ENCODE peak calls at places on chromosomes 3 and 15, in six cellular contexts. One of them, this sample, is unnamed.

GRCh38 chr3:126465928-126466564 is 9.6 kb downstream of the ZXDC start:
- DNase-seq in foreskin fibroblast: no peak
- DNase-seq in GM13977: no peak
- DNase-seq in H9: no peak
- DNase-seq in A549: no peak
- DNase-seq in progenitor cell of endocrine pancreas: no peak
- DNase-seq in this sample: no peak

GRCh38 chr15:25709437-25710159 is 153.5 kb downstream of the ATP10A start:
- DNase-seq in foreskin fibroblast: no peak
- DNase-seq in GM13977: no peak
- DNase-seq in H9: no peak
- DNase-seq in A549: no peak
- DNase-seq in progenitor cell of endocrine pancreas: no peak
- DNase-seq in this sample: no peak

GRCh38 chr3:153927107-153927506 is 194.1 kb upstream of the ARHGEF26 start:
- DNase-seq in foreskin fibroblast: peak; percentile 84
- DNase-seq in GM13977: no peak
- DNase-seq in H9: no peak
- DNase-seq in A549: peak; percentile 29
- DNase-seq in progenitor cell of endocrine pancreas: no peak
- DNase-seq in this sample: no peak

GRCh38 chr3:184360070-184360833 is 1.2 kb downstream of the CLCN2 start:
- DNase-seq in foreskin fibroblast: no peak
- DNase-seq in GM13977: no peak
- DNase-seq in H9: peak; percentile 20
- DNase-seq in A549: no peak
- DNase-seq in progenitor cell of endocrine pancreas: no peak
- DNase-seq in this sample: no peak

GRCh38 chr3:148962513-148962912 is 28.8 kb upstream of the GYG1 start:
- DNase-seq in foreskin fibroblast: peak; percentile 81
- DNase-seq in GM13977: no peak
- DNase-seq in H9: peak; percentile 81
- DNase-seq in A549: peak; percentile 76
- DNase-seq in progenitor cell of endocrine pancreas: no peak
- DNase-seq in this sample: no peak

GRCh38 chr3:72230774-72231379 is 445.9 kb upstream of the PROK2 start:
- DNase-seq in foreskin fibroblast: peak; percentile 23
- DNase-seq in GM13977: no peak
- DNase-seq in H9: no peak
- DNase-seq in A549: no peak
- DNase-seq in progenitor cell of endocrine pancreas: no peak
- DNase-seq in this sample: no peak

GRCh38 chr3:51937014-51937413 is 4.7 kb downstream of the RRP9 start:
- DNase-seq in foreskin fibroblast: peak; percentile 31
- DNase-seq in GM13977: no peak
- DNase-seq in H9: no peak
- DNase-seq in A549: no peak
- DNase-seq in progenitor cell of endocrine pancreas: no peak
- DNase-seq in this sample: no peak

GRCh38 chr3:85313380-85313779 is 354.6 kb downstream of the CADM2 start:
- DNase-seq in foreskin fibroblast: no peak
- DNase-seq in GM13977: no peak
- DNase-seq in H9: no peak
- DNase-seq in A549: no peak
- DNase-seq in progenitor cell of endocrine pancreas: no peak
- DNase-seq in this sample: no peak

GRCh38 chr3:6179761-6180160 is 681.2 kb upstream of the GRM7 start:
- DNase-seq in foreskin fibroblast: no peak
- DNase-seq in GM13977: no peak
- DNase-seq in H9: no peak
- DNase-seq in A549: no peak
- DNase-seq in progenitor cell of endocrine pancreas: no peak
- DNase-seq in this sample: no peak

GRCh38 chr3:37668831-37669610 is 192.7 kb upstream of the CTDSPL start:
- DNase-seq in foreskin fibroblast: no peak
- DNase-seq in GM13977: no peak
- DNase-seq in H9: no peak
- DNase-seq in A549: no peak
- DNase-seq in progenitor cell of endocrine pancreas: no peak
- DNase-seq in this sample: peak; percentile 22

GRCh38 chr15:74045636-74046274 is 36.6 kb downstream of the GOLGA6A start:
- DNase-seq in foreskin fibroblast: no peak
- DNase-seq in GM13977: no peak
- DNase-seq in H9: no peak
- DNase-seq in A549: no peak
- DNase-seq in progenitor cell of endocrine pancreas: no peak
- DNase-seq in this sample: no peak

GRCh38 chr3:58004972-58005371 is 3.2 kb upstream of the FLNB start:
- DNase-seq in foreskin fibroblast: peak; percentile 83
- DNase-seq in GM13977: no peak
- DNase-seq in H9: no peak
- DNase-seq in A549: no peak
- DNase-seq in progenitor cell of endocrine pancreas: no peak
- DNase-seq in this sample: no peak

GRCh38 chr15:81372571-81372970 is 1.4 kb downstream of the TMC3 start:
- DNase-seq in foreskin fibroblast: no peak
- DNase-seq in GM13977: no peak
- DNase-seq in H9: no peak
- DNase-seq in A549: no peak
- DNase-seq in progenitor cell of endocrine pancreas: no peak
- DNase-seq in this sample: no peak

GRCh38 chr15:45253330-45253729 is 1.3 kb downstream of the SLC28A2 start:
- DNase-seq in foreskin fibroblast: no peak
- DNase-seq in GM13977: no peak
- DNase-seq in H9: peak; percentile 49
- DNase-seq in A549: no peak
- DNase-seq in progenitor cell of endocrine pancreas: no peak
- DNase-seq in this sample: peak; percentile 4

GRCh38 chr3:58102976-58103447 is 94.8 kb downstream of the FLNB start:
- DNase-seq in foreskin fibroblast: no peak
- DNase-seq in GM13977: no peak
- DNase-seq in H9: no peak
- DNase-seq in A549: no peak
- DNase-seq in progenitor cell of endocrine pancreas: no peak
- DNase-seq in this sample: no peak

GRCh38 chr3:159458010-159458409 is 530.6 kb upstream of the IL12A start:
- DNase-seq in foreskin fibroblast: peak; percentile 94
- DNase-seq in GM13977: no peak
- DNase-seq in H9: peak; percentile 35
- DNase-seq in A549: peak; percentile 35
- DNase-seq in progenitor cell of endocrine pancreas: no peak
- DNase-seq in this sample: no peak

GRCh38 chr15:49122541-49123062 is 32.8 kb downstream of the COPS2 start:
- DNase-seq in foreskin fibroblast: no peak
- DNase-seq in GM13977: no peak
- DNase-seq in H9: no peak
- DNase-seq in A549: no peak
- DNase-seq in progenitor cell of endocrine pancreas: no peak
- DNase-seq in this sample: no peak

GRCh38 chr3:42451116-42451515 is 40.7 kb upstream of the LYZL4 start:
- DNase-seq in foreskin fibroblast: no peak
- DNase-seq in GM13977: no peak
- DNase-seq in H9: no peak
- DNase-seq in A549: no peak
- DNase-seq in progenitor cell of endocrine pancreas: no peak
- DNase-seq in this sample: no peak

GRCh38 chr3:129039271-129040038 is 21.1 kb upstream of the GP9 start:
- DNase-seq in foreskin fibroblast: no peak
- DNase-seq in GM13977: no peak
- DNase-seq in H9: no peak
- DNase-seq in A549: no peak
- DNase-seq in progenitor cell of endocrine pancreas: no peak
- DNase-seq in this sample: no peak

GRCh38 chr15:52013151-52013791 is 5.7 kb upstream of the MAPK6 start:
- DNase-seq in foreskin fibroblast: peak; percentile 60
- DNase-seq in GM13977: peak; percentile 64
- DNase-seq in H9: no peak
- DNase-seq in A549: peak; percentile 36
- DNase-seq in progenitor cell of endocrine pancreas: no peak
- DNase-seq in this sample: no peak

GRCh38 chr3:53161820-53162671 is 1.0 kb downstream of the PRKCD start:
- DNase-seq in foreskin fibroblast: peak; percentile 39
- DNase-seq in GM13977: peak; percentile 84
- DNase-seq in H9: peak; percentile 47
- DNase-seq in A549: peak; percentile 16
- DNase-seq in progenitor cell of endocrine pancreas: peak; percentile 24
- DNase-seq in this sample: peak; percentile 71

GRCh38 chr3:189766416-189766815 is 135.2 kb downstream of the TP63 start:
- DNase-seq in foreskin fibroblast: no peak
- DNase-seq in GM13977: no peak
- DNase-seq in H9: no peak
- DNase-seq in A549: no peak
- DNase-seq in progenitor cell of endocrine pancreas: no peak
- DNase-seq in this sample: no peak

GRCh38 chr15:78000089-78000926 is 77.2 kb downstream of the TBC1D2B start:
- DNase-seq in foreskin fibroblast: peak; percentile 68
- DNase-seq in GM13977: peak; percentile 77
- DNase-seq in H9: peak; percentile 96
- DNase-seq in A549: peak; percentile 92
- DNase-seq in progenitor cell of endocrine pancreas: peak; percentile 76
- DNase-seq in this sample: peak; percentile 91

GRCh38 chr3:7393944-7394605 is 533.2 kb downstream of the GRM7 start:
- DNase-seq in foreskin fibroblast: no peak
- DNase-seq in GM13977: no peak
- DNase-seq in H9: no peak
- DNase-seq in A549: no peak
- DNase-seq in progenitor cell of endocrine pancreas: no peak
- DNase-seq in this sample: no peak

GRCh38 chr3:179108091-179108490 is 36.5 kb upstream of the ZMAT3 start:
- DNase-seq in foreskin fibroblast: peak; percentile 78
- DNase-seq in GM13977: no peak
- DNase-seq in H9: no peak
- DNase-seq in A549: no peak
- DNase-seq in progenitor cell of endocrine pancreas: no peak
- DNase-seq in this sample: no peak

GRCh38 chr3:112770026-112770626 is 76.5 kb downstream of the CD200R1L start:
- DNase-seq in foreskin fibroblast: peak; percentile 95
- DNase-seq in GM13977: no peak
- DNase-seq in H9: peak; percentile 64
- DNase-seq in A549: peak; percentile 77
- DNase-seq in progenitor cell of endocrine pancreas: no peak
- DNase-seq in this sample: no peak

GRCh38 chr15:96115642-96116041 is 214.9 kb upstream of the NR2F2 start:
- DNase-seq in foreskin fibroblast: peak; percentile 61
- DNase-seq in GM13977: no peak
- DNase-seq in H9: no peak
- DNase-seq in A549: no peak
- DNase-seq in progenitor cell of endocrine pancreas: no peak
- DNase-seq in this sample: no peak

DNA sequence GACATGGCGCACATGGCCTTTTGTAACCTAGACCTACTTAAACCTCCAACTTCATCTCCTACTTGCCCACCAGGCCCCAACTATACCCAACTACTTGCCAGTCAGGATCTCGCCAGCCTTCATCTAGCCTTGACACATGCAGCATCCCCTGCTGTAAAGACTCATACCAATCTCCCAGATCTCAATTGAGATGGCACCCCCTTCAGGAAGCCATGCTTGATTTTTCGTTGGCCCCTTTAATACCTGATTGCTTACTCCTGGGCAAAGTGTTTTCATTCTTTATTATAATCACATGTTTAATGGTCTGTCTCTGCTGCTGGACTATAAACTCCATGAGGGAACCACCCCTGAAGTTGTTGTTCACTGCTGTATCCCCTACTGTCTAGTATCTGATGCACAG is 150.8 kb downstream of the SOX2 start:
- DNase-seq in foreskin fibroblast: no peak
- DNase-seq in GM13977: no peak
- DNase-seq in H9: no peak
- DNase-seq in A549: no peak
- DNase-seq in progenitor cell of endocrine pancreas: no peak
- DNase-seq in this sample: no peak
- TF ChIP-seq CTCF in foreskin fibroblast: no peak
- TF ChIP-seq CTCF in GM13977: no peak
- TF ChIP-seq CTCF in H9: no peak
- TF ChIP-seq CTCF in A549: no peak
- TF ChIP-seq CTCF in progenitor cell of endocrine pancreas: no peak
- TF ChIP-seq CTCF in this sample: no peak

DNA sequence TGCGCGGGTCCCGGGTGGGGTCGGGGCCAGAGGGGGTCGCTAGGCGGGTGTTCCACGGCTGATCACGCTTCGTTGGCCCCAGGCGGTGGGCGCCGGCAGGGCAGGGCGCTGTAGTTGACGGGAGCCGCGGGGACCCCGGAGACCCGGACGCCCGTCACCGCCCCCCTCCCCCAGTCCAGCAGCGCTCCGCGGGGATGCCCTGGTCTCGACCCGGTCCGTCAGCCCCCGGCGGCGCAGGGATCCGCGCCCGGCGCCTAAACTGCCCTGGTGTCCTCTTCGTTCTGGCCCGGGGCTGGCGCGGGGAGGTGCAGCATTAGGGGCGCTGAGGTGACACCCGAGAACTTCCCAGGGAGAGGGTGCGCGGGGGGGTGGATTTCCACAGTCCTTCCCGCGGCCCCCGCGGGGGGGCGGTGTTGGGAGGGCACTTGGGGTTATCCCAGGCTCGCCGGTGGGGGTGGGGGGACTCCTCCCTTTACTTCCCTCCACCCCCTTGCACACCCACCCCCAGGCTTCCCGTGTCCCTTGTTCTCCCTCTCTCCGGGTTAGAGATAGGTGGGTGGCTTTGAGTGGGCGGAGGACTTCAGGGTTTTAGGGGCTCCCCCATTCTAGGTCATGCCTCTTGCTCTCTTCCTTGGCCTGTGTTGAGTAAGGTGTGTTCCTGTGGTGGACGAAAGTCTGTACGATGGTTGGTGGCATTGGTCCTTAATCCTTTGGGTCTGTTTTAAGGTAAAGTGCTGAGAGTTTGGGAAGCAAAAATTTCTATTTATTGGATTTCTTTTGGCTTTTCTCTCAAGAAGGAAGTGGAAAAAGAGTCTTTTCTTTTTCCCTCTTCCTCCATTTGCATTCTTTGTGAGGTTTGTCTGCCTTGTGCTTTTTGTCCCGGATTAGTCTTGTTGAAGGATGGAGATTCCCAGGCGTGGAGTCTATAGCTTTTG is 672 bp downstream of the SKIL start:
- DNase-seq in foreskin fibroblast: peak; percentile 76
- DNase-seq in GM13977: peak; percentile 42
- DNase-seq in H9: peak; percentile 67
- DNase-seq in A549: peak; percentile 91
- DNase-seq in progenitor cell of endocrine pancreas: peak; percentile 87
- DNase-seq in this sample: peak; percentile 84
- TF ChIP-seq CTCF in foreskin fibroblast: peak; percentile 45
- TF ChIP-seq CTCF in GM13977: peak; percentile 48
- TF ChIP-seq CTCF in H9: peak; percentile 56
- TF ChIP-seq CTCF in A549: peak; percentile 42
- TF ChIP-seq CTCF in progenitor cell of endocrine pancreas: peak; percentile 56
- TF ChIP-seq CTCF in this sample: peak; percentile 42

GRCh38 chr3:28077566-28077965 is 163.9 kb upstream of the CMC1 start:
- DNase-seq in foreskin fibroblast: peak; percentile 1
- DNase-seq in GM13977: no peak
- DNase-seq in H9: peak; percentile 59
- DNase-seq in A549: peak; percentile 5
- DNase-seq in progenitor cell of endocrine pancreas: no peak
- DNase-seq in this sample: peak; percentile 2
- TF ChIP-seq CTCF in foreskin fibroblast: peak; percentile 8
- TF ChIP-seq CTCF in GM13977: no peak
- TF ChIP-seq CTCF in H9: no peak
- TF ChIP-seq CTCF in A549: no peak
- TF ChIP-seq CTCF in progenitor cell of endocrine pancreas: no peak
- TF ChIP-seq CTCF in this sample: no peak

GRCh38 chr3:38840987-38841386 is 25.0 kb upstream of the SCN10A start:
- DNase-seq in foreskin fibroblast: peak; percentile 43
- DNase-seq in GM13977: no peak
- DNase-seq in H9: no peak
- DNase-seq in A549: no peak
- DNase-seq in progenitor cell of endocrine pancreas: no peak
- DNase-seq in this sample: no peak
- TF ChIP-seq CTCF in foreskin fibroblast: no peak
- TF ChIP-seq CTCF in GM13977: no peak
- TF ChIP-seq CTCF in H9: peak; percentile 47
- TF ChIP-seq CTCF in A549: no peak
- TF ChIP-seq CTCF in progenitor cell of endocrine pancreas: no peak
- TF ChIP-seq CTCF in this sample: no peak